ENCODE peak calls at places on chromosomes 5 and 9, in five cellular contexts. One of them, this sample, is unnamed.

GRCh38 chr5:42632501-42632900 is 124.1 kb upstream of the CCDC152 start:
- DNase-seq in astrocyte: no peak
- DNase-seq in OCI-LY7: no peak
- DNase-seq in IMR-90: no peak
- DNase-seq in mesenchymal stem cell: no peak
- DNase-seq in this sample: peak; percentile 24

GRCh38 chr9:133666387-133666786 is 30.2 kb downstream of the DBH start:
- DNase-seq in astrocyte: no peak
- DNase-seq in OCI-LY7: no peak
- DNase-seq in IMR-90: no peak
- DNase-seq in mesenchymal stem cell: no peak
- DNase-seq in this sample: no peak

GRCh38 chr9:20725675-20726074 is 41.6 kb downstream of the FOCAD start:
- DNase-seq in astrocyte: no peak
- DNase-seq in OCI-LY7: no peak
- DNase-seq in IMR-90: no peak
- DNase-seq in mesenchymal stem cell: no peak
- DNase-seq in this sample: no peak

GRCh38 chr9:125929846-125930245 is 182.7 kb downstream of the PBX3 start:
- DNase-seq in astrocyte: peak; percentile 56
- DNase-seq in OCI-LY7: no peak
- DNase-seq in IMR-90: peak; percentile 11
- DNase-seq in mesenchymal stem cell: no peak
- DNase-seq in this sample: no peak

GRCh38 chr9:93669116-93669957 is 93.0 kb downstream of the PHF2 start:
- DNase-seq in astrocyte: no peak
- DNase-seq in OCI-LY7: no peak
- DNase-seq in IMR-90: no peak
- DNase-seq in mesenchymal stem cell: peak; percentile 24
- DNase-seq in this sample: no peak

GRCh38 chr9:110875275-110875674 is 163.0 kb downstream of the LPAR1 start:
- DNase-seq in astrocyte: no peak
- DNase-seq in OCI-LY7: no peak
- DNase-seq in IMR-90: no peak
- DNase-seq in mesenchymal stem cell: no peak
- DNase-seq in this sample: peak; percentile 74

GRCh38 chr9:134475051-134475790 is 149.0 kb downstream of the RXRA start:
- DNase-seq in astrocyte: peak; percentile 67
- DNase-seq in OCI-LY7: no peak
- DNase-seq in IMR-90: peak; percentile 81
- DNase-seq in mesenchymal stem cell: peak; percentile 80
- DNase-seq in this sample: no peak

GRCh38 chr9:95463145-95464060 is 53.4 kb downstream of the PTCH1 start:
- DNase-seq in astrocyte: no peak
- DNase-seq in OCI-LY7: peak; percentile 16
- DNase-seq in IMR-90: no peak
- DNase-seq in mesenchymal stem cell: no peak
- DNase-seq in this sample: no peak

GRCh38 chr5:119678351-119679028 is 49.1 kb downstream of the FAM170A start:
- DNase-seq in astrocyte: no peak
- DNase-seq in OCI-LY7: no peak
- DNase-seq in IMR-90: no peak
- DNase-seq in mesenchymal stem cell: no peak
- DNase-seq in this sample: no peak

GRCh38 chr5:120767171-120767820 is 303.2 kb downstream of the PRR16 start:
- DNase-seq in astrocyte: peak; percentile 17
- DNase-seq in OCI-LY7: no peak
- DNase-seq in IMR-90: peak; percentile 70
- DNase-seq in mesenchymal stem cell: peak; percentile 59
- DNase-seq in this sample: no peak

GRCh38 chr5:170184737-170185136 is 48.0 kb upstream of the C5orf58 start:
- DNase-seq in astrocyte: no peak
- DNase-seq in OCI-LY7: no peak
- DNase-seq in IMR-90: no peak
- DNase-seq in mesenchymal stem cell: no peak
- DNase-seq in this sample: no peak

GRCh38 chr5:75274486-75274885 is 37.8 kb upstream of the ANKRD31 start:
- DNase-seq in astrocyte: no peak
- DNase-seq in OCI-LY7: no peak
- DNase-seq in IMR-90: no peak
- DNase-seq in mesenchymal stem cell: no peak
- DNase-seq in this sample: no peak
- H3K4me2 ChIP-seq in astrocyte: no peak overlapping the region
- H3K4me2 ChIP-seq in OCI-LY7: no peak overlapping the region
- H3K4me2 ChIP-seq in IMR-90: no peak overlapping the region
- H3K4me2 ChIP-seq in mesenchymal stem cell: no peak overlapping the region
- H3K4me2 ChIP-seq in this sample: no peak overlapping the region

GRCh38 chr5:45383985-45384384 is 312.2 kb downstream of the HCN1 start:
- DNase-seq in astrocyte: no peak
- DNase-seq in OCI-LY7: no peak
- DNase-seq in IMR-90: no peak
- DNase-seq in mesenchymal stem cell: no peak
- DNase-seq in this sample: no peak

DNA sequence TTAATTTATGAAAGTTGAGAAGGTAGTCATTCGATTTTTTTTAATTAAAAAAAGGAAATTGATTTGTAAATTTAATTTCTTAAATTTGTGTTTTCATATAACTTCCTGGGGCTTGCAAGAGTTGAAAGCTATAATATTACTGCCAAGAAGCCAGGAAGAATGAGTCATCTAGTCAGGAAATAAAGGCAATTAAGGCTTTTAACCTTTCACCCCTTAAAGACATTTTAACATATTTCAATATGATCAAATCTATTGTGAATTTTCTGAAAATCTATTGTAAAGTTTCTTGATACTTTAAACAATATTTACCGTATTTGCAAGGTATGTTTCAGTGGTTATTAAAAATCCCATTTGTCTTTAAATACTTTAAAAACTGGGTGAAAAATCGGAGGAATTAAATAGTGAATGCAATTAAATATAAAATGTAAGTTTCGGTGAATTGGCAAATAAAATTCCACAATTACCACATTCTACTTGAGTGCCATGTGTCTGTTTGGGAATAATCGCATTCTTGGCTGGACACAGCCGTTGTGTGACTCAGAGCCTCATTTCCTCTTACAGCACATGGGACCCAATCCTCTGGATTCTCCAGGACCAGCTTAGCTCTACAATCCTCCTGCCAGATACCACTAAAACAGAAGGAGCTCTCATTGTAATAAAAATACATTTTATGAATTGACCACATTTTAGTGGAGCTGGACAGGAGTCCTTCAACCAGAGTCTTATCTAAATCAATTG is 310.7 kb downstream of the HCN1 start:
- DNase-seq in astrocyte: peak; percentile 80
- DNase-seq in OCI-LY7: no peak
- DNase-seq in IMR-90: peak; percentile 68
- DNase-seq in mesenchymal stem cell: peak; percentile 92
- DNase-seq in this sample: peak; percentile 29
- H3K4me2 ChIP-seq in astrocyte: peak overlapping the region; percentile 37
- H3K4me2 ChIP-seq in OCI-LY7: no peak overlapping the region
- H3K4me2 ChIP-seq in IMR-90: no peak overlapping the region
- H3K4me2 ChIP-seq in mesenchymal stem cell: no peak overlapping the region
- H3K4me2 ChIP-seq in this sample: no peak overlapping the region

GRCh38 chr5:135106136-135106535 is 72.1 kb upstream of the PITX1 start:
- DNase-seq in astrocyte: no peak
- DNase-seq in OCI-LY7: no peak
- DNase-seq in IMR-90: no peak
- DNase-seq in mesenchymal stem cell: no peak
- DNase-seq in this sample: no peak
- H3K4me2 ChIP-seq in astrocyte: no peak overlapping the region
- H3K4me2 ChIP-seq in OCI-LY7: no peak overlapping the region
- H3K4me2 ChIP-seq in IMR-90: no peak overlapping the region
- H3K4me2 ChIP-seq in mesenchymal stem cell: no peak overlapping the region
- H3K4me2 ChIP-seq in this sample: no peak overlapping the region

GRCh38 chr5:2297991-2298390 is 415.3 kb upstream of the IRX4 start:
- DNase-seq in astrocyte: no peak
- DNase-seq in OCI-LY7: no peak
- DNase-seq in IMR-90: no peak
- DNase-seq in mesenchymal stem cell: no peak
- DNase-seq in this sample: no peak
- H3K4me2 ChIP-seq in astrocyte: no peak overlapping the region
- H3K4me2 ChIP-seq in OCI-LY7: no peak overlapping the region
- H3K4me2 ChIP-seq in IMR-90: no peak overlapping the region
- H3K4me2 ChIP-seq in mesenchymal stem cell: no peak overlapping the region
- H3K4me2 ChIP-seq in this sample: no peak overlapping the region

DNA sequence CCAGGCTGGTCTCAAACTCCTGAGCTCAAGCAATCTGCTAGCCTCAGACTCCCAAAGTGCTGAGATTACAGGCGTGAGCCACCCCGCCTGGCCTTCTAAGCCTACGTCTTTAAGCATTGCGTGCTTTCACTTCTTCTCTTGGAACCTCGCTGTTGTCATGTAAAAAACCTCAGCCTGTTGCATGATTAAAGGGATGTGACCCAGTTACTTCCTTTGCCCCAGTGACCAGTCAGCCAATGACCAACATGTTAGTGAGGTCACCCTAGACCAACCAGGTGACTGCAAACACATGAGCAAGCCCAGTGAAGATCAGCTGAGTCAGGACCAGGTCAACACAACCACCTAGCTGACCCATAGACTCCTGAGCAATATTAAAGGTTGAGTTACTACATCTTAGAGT is 10.5 kb downstream of the KIF4B start:
- DNase-seq in astrocyte: no peak
- DNase-seq in OCI-LY7: no peak
- DNase-seq in IMR-90: no peak
- DNase-seq in mesenchymal stem cell: no peak
- DNase-seq in this sample: peak; percentile 45
- H3K4me2 ChIP-seq in astrocyte: no peak overlapping the region
- H3K4me2 ChIP-seq in OCI-LY7: no peak overlapping the region
- H3K4me2 ChIP-seq in IMR-90: no peak overlapping the region
- H3K4me2 ChIP-seq in mesenchymal stem cell: no peak overlapping the region
- H3K4me2 ChIP-seq in this sample: no peak overlapping the region

GRCh38 chr9:112112519-112112918 is 62.6 kb downstream of the SUSD1 start:
- DNase-seq in astrocyte: peak; percentile 96
- DNase-seq in OCI-LY7: no peak
- DNase-seq in IMR-90: peak; percentile 92
- DNase-seq in mesenchymal stem cell: peak; percentile 93
- DNase-seq in this sample: no peak
- H3K4me2 ChIP-seq in astrocyte: peak overlapping the region; percentile 59
- H3K4me2 ChIP-seq in OCI-LY7: no peak overlapping the region
- H3K4me2 ChIP-seq in IMR-90: peak overlapping the region; percentile 59
- H3K4me2 ChIP-seq in mesenchymal stem cell: no peak overlapping the region
- H3K4me2 ChIP-seq in this sample: no peak overlapping the region

GRCh38 chr5:95810305-95811125 is 12.0 kb downstream of the GLRX start:
- DNase-seq in astrocyte: no peak
- DNase-seq in OCI-LY7: no peak
- DNase-seq in IMR-90: peak; percentile 37
- DNase-seq in mesenchymal stem cell: peak; percentile 42
- DNase-seq in this sample: no peak
- H3K4me2 ChIP-seq in astrocyte: peak overlapping the region; percentile 16
- H3K4me2 ChIP-seq in OCI-LY7: no peak overlapping the region
- H3K4me2 ChIP-seq in IMR-90: peak overlapping the region; percentile 44
- H3K4me2 ChIP-seq in mesenchymal stem cell: peak overlapping the region; percentile 2
- H3K4me2 ChIP-seq in this sample: no peak overlapping the region

DNA sequence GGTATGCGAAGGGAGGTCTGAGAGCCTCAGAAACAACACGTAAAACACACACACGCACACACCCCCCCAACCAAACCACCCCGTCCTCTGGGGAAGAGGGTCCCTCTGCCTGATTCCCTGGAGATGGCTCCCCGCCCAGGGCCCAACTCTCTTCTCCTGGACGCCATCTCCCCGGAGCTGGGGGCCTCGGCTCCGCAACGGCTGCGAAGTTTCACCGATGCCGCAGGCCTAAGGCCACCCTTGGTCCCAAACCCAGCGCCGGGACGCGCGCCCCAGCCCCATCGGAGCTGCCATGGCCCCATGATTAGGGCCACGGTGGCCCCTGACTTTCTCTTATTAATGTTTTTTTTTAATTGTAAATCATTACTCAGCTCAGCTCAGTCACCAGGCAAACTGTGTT is 181.4 kb upstream of the TBCA start:
- DNase-seq in astrocyte: no peak
- DNase-seq in OCI-LY7: no peak
- DNase-seq in IMR-90: no peak
- DNase-seq in mesenchymal stem cell: no peak
- DNase-seq in this sample: peak; percentile 34
- H3K4me2 ChIP-seq in astrocyte: peak overlapping the region; percentile 75
- H3K4me2 ChIP-seq in OCI-LY7: no peak overlapping the region
- H3K4me2 ChIP-seq in IMR-90: no peak overlapping the region
- H3K4me2 ChIP-seq in mesenchymal stem cell: peak overlapping the region; percentile 84
- H3K4me2 ChIP-seq in this sample: peak overlapping the region; percentile 12

GRCh38 chr5:14143843-14144585 is 872 bp downstream of the TRIO start:
- DNase-seq in astrocyte: no peak
- DNase-seq in OCI-LY7: peak; percentile 44
- DNase-seq in IMR-90: no peak
- DNase-seq in mesenchymal stem cell: no peak
- DNase-seq in this sample: no peak

GRCh38 chr5:14146725-14147124 is 3.6 kb downstream of the TRIO start:
- DNase-seq in astrocyte: no peak
- DNase-seq in OCI-LY7: no peak
- DNase-seq in IMR-90: no peak
- DNase-seq in mesenchymal stem cell: no peak
- DNase-seq in this sample: no peak

GRCh38 chr5:14144586-14145355 is 1.6 kb downstream of the TRIO start:
- DNase-seq in astrocyte: no peak
- DNase-seq in OCI-LY7: peak; percentile 77
- DNase-seq in IMR-90: peak; percentile 52
- DNase-seq in mesenchymal stem cell: peak; percentile 66
- DNase-seq in this sample: peak; percentile 80

GRCh38 chr5:14147210-14147609 is 4.1 kb downstream of the TRIO start:
- DNase-seq in astrocyte: no peak
- DNase-seq in OCI-LY7: no peak
- DNase-seq in IMR-90: no peak
- DNase-seq in mesenchymal stem cell: no peak
- DNase-seq in this sample: no peak

GRCh38 chr5:14145356-14146334 is 2.5 kb downstream of the TRIO start:
- DNase-seq in astrocyte: peak; percentile 77
- DNase-seq in OCI-LY7: no peak
- DNase-seq in IMR-90: peak; percentile 84
- DNase-seq in mesenchymal stem cell: peak; percentile 87
- DNase-seq in this sample: no peak
- H3K4me2 ChIP-seq in astrocyte: peak overlapping the region; percentile 91
- H3K4me2 ChIP-seq in OCI-LY7: peak overlapping the region; percentile 79
- H3K4me2 ChIP-seq in IMR-90: peak overlapping the region; percentile 87
- H3K4me2 ChIP-seq in mesenchymal stem cell: peak overlapping the region; percentile 72
- H3K4me2 ChIP-seq in this sample: peak overlapping the region; percentile 85

DNA sequence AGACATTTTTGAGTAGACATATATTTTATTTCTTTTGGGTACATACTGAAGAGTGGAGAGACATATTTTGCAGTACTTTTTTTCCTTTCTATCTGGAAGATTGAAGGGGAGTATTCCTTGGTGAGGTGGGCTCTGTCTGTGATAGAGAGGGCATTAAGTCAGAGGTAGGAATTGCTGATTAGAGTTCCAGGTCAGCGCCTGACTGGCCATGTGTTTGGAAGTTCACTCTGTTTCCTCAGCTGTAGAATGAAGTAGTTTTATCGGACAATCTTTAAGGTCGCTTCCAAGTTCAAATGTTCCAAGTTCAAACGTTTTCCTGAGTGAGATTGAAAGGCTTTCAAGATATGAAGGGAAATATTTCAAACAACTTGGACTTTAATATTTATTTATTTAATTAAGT is 45.5 kb downstream of the RASGRF2 start:
- DNase-seq in astrocyte: no peak
- DNase-seq in OCI-LY7: no peak
- DNase-seq in IMR-90: no peak
- DNase-seq in mesenchymal stem cell: no peak
- DNase-seq in this sample: no peak
- H3K4me2 ChIP-seq in astrocyte: no peak overlapping the region
- H3K4me2 ChIP-seq in OCI-LY7: no peak overlapping the region
- H3K4me2 ChIP-seq in IMR-90: no peak overlapping the region
- H3K4me2 ChIP-seq in mesenchymal stem cell: no peak overlapping the region
- H3K4me2 ChIP-seq in this sample: no peak overlapping the region

This sample was measured in mesendoderm.